ENCODE peak calls at places on chromosomes 6 and 20, in seven cellular contexts. C is NCI-H460, V is lung, B is nephron progenitor cell, T is progenitor cell of endocrine pancreas, L is uterus, E is NCI-H1092 treated with DMSO at 0.1 percent for 48 hours. I is an unnamed sample.

GRCh38 chr20:15042723-15043122 is 705.3 kb upstream of the FLRT3 start:
- DNase-seq in C (no peak), V (no peak), B (no peak), T (no peak), L (no peak), E (no peak), I (no peak)

GRCh38 chr6:53543341-53544010 is 1.4 kb downstream of the GCLC start:
- DNase-seq in C (no peak), V (no peak), B (no peak), T (no peak), L (no peak), E (no peak), I (no peak)

GRCh38 chr20:45268531-45268930 is 14.2 kb upstream of the SLPI start:
- DNase-seq in C (no peak), V (no peak), B (no peak), T (no peak), L (no peak), E (no peak), I (no peak)

GRCh38 chr20:56845546-56846081 is 216.5 kb downstream of the TFAP2C start:
- DNase-seq in C (no peak), V (no peak), B (no peak), T (no peak), L (no peak), E (no peak), I (no peak)

GRCh38 chr20:496126-496696 is 33.9 kb upstream of the TBC1D20 start:
- DNase-seq in C (no peak), V (no peak), B (no peak), T (no peak), L (no peak), E (no peak), I (no peak)

GRCh38 chr20:49846206-49846807 is 33.7 kb downstream of the SLC9A8 start:
- DNase-seq in C (peak; percentile 59), V (peak; percentile 61), B (peak; percentile 37), T (no peak), L (no peak), E (peak; percentile 59), I (peak; percentile 18)

GRCh38 chr6:112325449-112325848 is 21.7 kb upstream of the RFPL4B start:
- DNase-seq in C (no peak), V (no peak), B (no peak), T (no peak), L (no peak), E (no peak), I (no peak)

GRCh38 chr6:5053038-5053437 is 32.1 kb upstream of the PPP1R3G start:
- DNase-seq in C (no peak), V (no peak), B (no peak), T (no peak), L (no peak), E (no peak), I (no peak)

GRCh38 chr6:19754686-19755085 is 82.5 kb upstream of the ID4 start:
- DNase-seq in C (no peak), V (no peak), B (no peak), T (no peak), L (no peak), E (no peak), I (no peak)

GRCh38 chr6:110728501-110728900 is 86.8 kb downstream of the CDK19 start:
- DNase-seq in C (no peak), V (no peak), B (no peak), T (no peak), L (no peak), E (no peak), I (no peak)

GRCh38 chr6:149834513-149835481 is 29.4 kb downstream of the LRP11 start:
- DNase-seq in C (peak; percentile 51), V (peak; percentile 63), B (peak; percentile 74), T (peak; percentile 53), L (peak; percentile 56), E (peak; percentile 34), I (peak; percentile 60)

GRCh38 chr20:2468581-2469407 is 1.8 kb downstream of the SNRPB start:
- DNase-seq in C (no peak), V (no peak), B (no peak), T (no peak), L (no peak), E (no peak), I (no peak)

GRCh38 chr20:45341579-45341938 is 6.7 kb downstream of the SDC4 start:
- DNase-seq in C (no peak), V (no peak), B (peak; percentile 37), T (no peak), L (no peak), E (no peak), I (no peak)

GRCh38 chr20:57680131-57680716 is 29.6 kb downstream of the PMEPA1 start:
- DNase-seq in C (no peak), V (no peak), B (no peak), T (no peak), L (no peak), E (no peak), I (no peak)

GRCh38 chr6:88725111-88725711 is 238.2 kb downstream of the RNGTT start:
- DNase-seq in C (no peak), V (no peak), B (peak; percentile 65), T (peak; percentile 12), L (no peak), E (no peak), I (peak; percentile 39)

GRCh38 chr6:24719125-24719931 is at the start of gene C6orf62:
- DNase-seq in C (no peak), V (peak; percentile 54), B (peak; percentile 28), T (no peak), L (no peak), E (no peak), I (no peak)

GRCh38 chr6:44593539-44593944 is 206.0 kb downstream of the CDC5L start:
- DNase-seq in C (peak; percentile 21), V (no peak), B (peak; percentile 78), T (peak; percentile 32), L (no peak), E (peak; percentile 24), I (peak; percentile 57)

GRCh38 chr6:134911532-134911931 is 38.4 kb downstream of the ALDH8A1 start:
- DNase-seq in C (no peak), V (no peak), B (no peak), T (no peak), L (no peak), E (no peak), I (peak; percentile 69)

GRCh38 chr6:161101517-161101916 is 109.9 kb downstream of the MAP3K4 start:
- DNase-seq in C (no peak), V (no peak), B (peak; percentile 11), T (no peak), L (no peak), E (peak; percentile 22), I (no peak)

GRCh38 chr6:161104966-161105365 is 113.4 kb downstream of the MAP3K4 start:
- DNase-seq in C (no peak), V (no peak), B (no peak), T (no peak), L (no peak), E (no peak), I (peak; percentile 28)

GRCh38 chr6:95087394-95088097 is 489.8 kb upstream of the MANEA start:
- DNase-seq in C (no peak), V (no peak), B (no peak), T (no peak), L (no peak), E (peak; percentile 95), I (peak; percentile 79)

GRCh38 chr6:54737247-54737646 is 109.3 kb upstream of the FAM83B start:
- DNase-seq in C (no peak), V (no peak), B (peak; percentile 23), T (no peak), L (no peak), E (no peak), I (no peak)

GRCh38 chr20:25081065-25081729 is 744 bp downstream of the VSX1 start:
- DNase-seq in C (no peak), V (no peak), B (peak; percentile 90), T (peak; percentile 67), L (no peak), E (peak; percentile 53), I (no peak)

GRCh38 chr6:88124925-88125557 is 41.1 kb downstream of the CNR1 start:
- DNase-seq in C (no peak), V (no peak), B (no peak), T (no peak), L (no peak), E (no peak), I (no peak)

GRCh38 chr20:11195169-11195568 is 521.4 kb upstream of the JAG1 start:
- DNase-seq in C (no peak), V (no peak), B (peak; percentile 71), T (no peak), L (no peak), E (no peak), I (no peak)

GRCh38 chr6:3194535-3195376 is 32.7 kb downstream of the TUBB2B start:
- DNase-seq in C (no peak), V (no peak), B (no peak), T (no peak), L (no peak), E (peak; percentile 17), I (no peak)

GRCh38 chr6:4901256-4902061 is 102.4 kb downstream of the RPP40 start:
- DNase-seq in C (no peak), V (no peak), B (no peak), T (no peak), L (no peak), E (no peak), I (no peak)

GRCh38 chr6:127900935-127901334 is at the start of gene THEMIS:
- DNase-seq in C (no peak), V (no peak), B (no peak), T (no peak), L (no peak), E (no peak), I (no peak)

GRCh38 chr20:23129256-23129655 is 43.1 kb upstream of the CD93 start:
- DNase-seq in C (no peak), V (no peak), B (no peak), T (no peak), L (no peak), E (no peak), I (no peak)

GRCh38 chr20:6407163-6407562 is 284.3 kb upstream of the FERMT1 start:
- DNase-seq in C (no peak), V (no peak), B (no peak), T (no peak), L (no peak), E (no peak), I (no peak)

GRCh38 chr6:11650297-11650696 is 112.7 kb downstream of the TMEM170B start:
- DNase-seq in C (no peak), V (no peak), B (no peak), T (no peak), L (no peak), E (no peak), I (peak; percentile 63)

GRCh38 chr6:97870273-97870672 is 587.3 kb upstream of the MMS22L start:
- DNase-seq in C (no peak), V (no peak), B (no peak), T (no peak), L (no peak), E (no peak), I (no peak)

I was measured in kidney glomerular epithelial cell.